ENCODE peak calls at places on chromosomes 4 and X, in seven cellular contexts. D, E, C, H, K, M and N are unnamed samples.

GRCh38 chrX:24485976-24486680 is 21.0 kb downstream of the PDK3 start:
- DNase-seq in E (no peak), M (no peak), H (peak; percentile 62), K (no peak), C (no peak), D (no peak), N (no peak)

GRCh38 chr4:151046609-151047008 is 31.5 kb upstream of the LRBA start:
- DNase-seq in K (no peak), D (no peak), H (no peak), E (no peak), M (no peak), C (no peak), N (no peak)

GRCh38 chrX:16268206-16268605 is 100.9 kb downstream of the MAGEB17 start:
- DNase-seq in M (no peak), K (no peak), C (no peak), D (no peak), H (no peak), E (no peak), N (no peak)

GRCh38 chr4:39456946-39457763 is 1.6 kb downstream of the RPL9 start:
- DNase-seq in E (no peak), C (no peak), H (no peak), M (no peak), K (no peak), D (no peak), N (no peak)

GRCh38 chrX:24023972-24024664 is 2.9 kb downstream of the KLHL15 start:
- DNase-seq in M (no peak), H (peak; percentile 38), C (no peak), E (peak; percentile 8), D (no peak), K (no peak), N (no peak)

GRCh38 chrX:153470411-153471363 is at the start of gene HAUS7:
- DNase-seq in H (peak; percentile 91), E (peak; percentile 87), C (peak; percentile 77), M (peak; percentile 94), D (peak; percentile 49), K (peak; percentile 83), N (peak; percentile 96)

GRCh38 chrX:318068-318738 is 393 bp downstream of the GTPBP6 start:
- DNase-seq in H (peak; percentile 100), E (peak; percentile 96), K (peak; percentile 99), D (peak; percentile 92), M (peak; percentile 94), C (peak; percentile 98), N (peak; percentile 97)

GRCh38 chr4:25424539-25425228 is 47.6 kb downstream of the ANAPC4 start:
- DNase-seq in K (no peak), H (no peak), D (no peak), M (no peak), E (no peak), C (no peak), N (no peak)

GRCh38 chr4:7355795-7356194 is 78.9 kb downstream of the PSAPL1 start:
- DNase-seq in D (no peak), K (no peak), C (no peak), M (no peak), E (no peak), H (no peak), N (no peak)

GRCh38 chr4:75831856-75832405 is 70.3 kb downstream of the PPEF2 start:
- DNase-seq in K (no peak), D (no peak), H (no peak), C (no peak), E (no peak), M (no peak), N (no peak)

GRCh38 chr4:135735543-135735942 is 1534.0 kb upstream of the PABPC4L start:
- DNase-seq in E (no peak), K (no peak), C (no peak), M (no peak), D (no peak), H (no peak), N (no peak)

GRCh38 chr4:180060159-180060889 is 2182.9 kb upstream of the TENM3 start:
- DNase-seq in M (peak; percentile 24), C (peak; percentile 1), K (no peak), H (peak; percentile 37), D (no peak), E (peak; percentile 9), N (no peak)

GRCh38 chr4:19254476-19254875 is 997.2 kb upstream of the SLIT2 start:
- DNase-seq in H (no peak), M (no peak), K (no peak), E (no peak), D (no peak), C (no peak), N (no peak)

GRCh38 chr4:11497212-11497806 is 68.6 kb upstream of the HS3ST1 start:
- DNase-seq in H (no peak), D (no peak), C (no peak), E (peak; percentile 63), M (no peak), K (no peak), N (no peak)
- TF ChIP-seq CTCF in H (no peak), D (no peak), C (no peak), E (peak; percentile 47), M (peak; percentile 8), K (no peak), N (peak; percentile 20)

GRCh38 chr4:145179201-145179860 is 1.1 kb downstream of the OTUD4 start:
- DNase-seq in D (no peak), M (peak; percentile 84), H (peak; percentile 86), E (peak; percentile 65), K (no peak), C (peak; percentile 28), N (peak; percentile 85)

GRCh38 chr4:145182212-145182611 is 1.8 kb upstream of the OTUD4 start:
- DNase-seq in E (no peak), M (peak; percentile 31), D (no peak), K (no peak), C (no peak), H (no peak), N (peak; percentile 46)

GRCh38 chr4:145178740-145179139 is 1.6 kb downstream of the OTUD4 start:
- DNase-seq in D (no peak), C (no peak), E (no peak), K (no peak), H (no peak), M (no peak), N (no peak)

GRCh38 chr4:145181091-145181501 is 707 bp upstream of the OTUD4 start:
- DNase-seq in K (no peak), E (no peak), D (no peak), H (no peak), M (no peak), C (no peak), N (peak; percentile 28)

GRCh38 chr4:145180298-145181090 is at the start of gene OTUD4:
- DNase-seq in H (peak; percentile 98), E (peak; percentile 96), D (peak; percentile 80), K (peak; percentile 91), C (peak; percentile 93), M (peak; percentile 92), N (peak; percentile 95)
- TF ChIP-seq CTCF in H (peak; percentile 24), E (no peak), D (peak; percentile 15), K (peak; percentile 9), C (peak; percentile 38), M (peak; percentile 44), N (peak; percentile 49)

DNA sequence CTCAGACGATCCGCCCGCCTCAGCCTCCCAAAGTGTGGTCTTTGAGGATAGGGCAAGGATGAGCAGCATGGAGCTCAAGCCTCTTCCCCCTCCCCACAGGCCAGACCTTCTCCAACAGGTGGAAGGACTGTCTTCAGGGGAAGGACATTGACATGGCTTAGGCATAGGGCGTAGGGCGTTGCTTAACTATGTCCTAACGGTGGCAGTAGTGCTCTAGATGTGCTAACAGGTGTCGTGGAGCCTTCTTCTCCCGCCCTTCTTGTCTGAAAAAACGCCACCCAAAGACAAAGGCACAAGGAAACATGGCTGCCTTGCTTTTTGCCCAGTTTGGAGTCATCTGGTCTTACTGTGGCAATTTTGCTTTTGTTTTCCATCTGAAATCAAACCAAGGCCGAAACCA is 219.8 kb downstream of the OR13H1 start:
- DNase-seq in C (no peak), H (no peak), K (no peak), D (peak; percentile 83), E (peak; percentile 57), M (peak; percentile 31), N (peak; percentile 36)
- TF ChIP-seq CTCF in C (peak; percentile 22), H (no peak), K (peak; percentile 69), D (peak; percentile 79), E (peak; percentile 34), M (peak; percentile 64), N (peak; percentile 71)

GRCh38 chr4:125762537-125762936 is 447.8 kb downstream of the FAT4 start:
- DNase-seq in K (no peak), H (no peak), D (no peak), C (no peak), E (peak; percentile 10), M (no peak), N (no peak)
- TF ChIP-seq CTCF in K (no peak), H (no peak), D (no peak), C (peak; percentile 56), E (peak; percentile 53), M (no peak), N (no peak)

GRCh38 chr4:20645231-20645630 is 55.0 kb upstream of the PACRGL start:
- DNase-seq in M (no peak), C (no peak), D (no peak), E (peak; percentile 8), H (no peak), K (no peak), N (no peak)
- TF ChIP-seq CTCF in M (no peak), C (no peak), D (no peak), E (no peak), H (no peak), K (no peak), N (no peak)

DNA sequence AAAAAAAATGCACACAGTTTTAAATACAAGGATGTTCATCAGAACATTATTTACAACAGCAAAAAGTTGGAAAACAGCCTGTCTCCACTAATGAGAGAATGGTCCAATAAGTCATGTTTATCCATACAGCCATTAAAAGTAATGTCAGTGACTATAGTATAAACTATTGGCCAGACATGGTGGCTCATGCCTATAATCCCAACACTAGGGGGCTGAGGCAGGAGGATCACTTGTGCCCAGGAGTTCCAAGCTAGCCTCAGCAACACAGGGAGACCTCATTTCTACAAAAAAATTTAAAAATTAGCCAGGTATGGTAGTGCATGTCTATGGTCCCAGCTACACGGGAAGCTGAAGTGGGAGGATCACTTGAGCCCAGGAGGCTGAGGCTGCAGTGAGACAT is 48.1 kb upstream of the IL13RA1 start:
- DNase-seq in C (no peak), H (no peak), K (no peak), M (no peak), D (no peak), E (no peak), N (no peak)
- TF ChIP-seq CTCF in C (peak; percentile 42), H (no peak), K (no peak), M (no peak), D (no peak), E (no peak), N (no peak)

DNA sequence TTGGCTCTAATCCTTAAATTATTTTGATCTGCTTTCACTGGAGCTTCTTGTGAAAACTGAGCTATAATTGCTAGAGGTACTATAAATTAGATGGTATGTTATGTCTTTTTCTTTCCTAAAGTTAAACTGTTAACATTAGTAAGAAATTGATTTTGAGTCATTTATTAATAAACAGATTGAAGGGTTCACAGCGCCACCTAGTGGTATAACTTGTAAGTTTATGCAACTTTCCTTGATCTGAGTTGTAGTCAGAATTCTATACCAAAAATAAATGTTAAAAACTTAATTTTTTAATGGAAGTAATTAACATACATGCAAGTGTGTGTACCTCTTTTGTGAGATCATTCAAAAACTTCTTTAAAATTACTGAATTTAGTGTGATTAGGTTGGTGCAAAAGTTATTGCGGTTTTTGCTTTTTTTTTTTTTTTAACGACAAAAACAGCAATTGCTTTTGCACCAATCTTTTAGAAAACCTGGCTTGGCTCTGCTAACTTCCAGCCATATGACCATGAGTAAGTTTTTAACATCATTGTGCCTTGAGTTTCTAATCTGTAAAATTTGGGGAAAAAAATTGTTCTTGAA is 151.5 kb downstream of the CENPC start:
- DNase-seq in D (peak; percentile 7), M (peak; percentile 16), E (peak; percentile 78), K (no peak), C (peak; percentile 11), H (peak; percentile 64), N (peak; percentile 41)
- TF ChIP-seq CTCF in D (peak; percentile 31), M (peak; percentile 40), E (peak; percentile 96), K (peak; percentile 33), C (peak; percentile 98), H (peak; percentile 88), N (peak; percentile 63)

GRCh38 chr4:145663194-145663593 is 16.8 kb upstream of the C4orf51 start:
- DNase-seq in M (no peak), E (no peak), C (no peak), D (no peak), K (no peak), H (no peak), N (no peak)
- TF ChIP-seq CTCF in M (no peak), E (no peak), C (no peak), D (no peak), K (no peak), H (no peak), N (no peak)